ENCODE peak calls at places on chromosomes 1 and 21, in ten cellular contexts. Q is IMR-90; X is CD4-positive, alpha-beta T cell; Y is OCI-LY7; Z is AG09309; T is AG10803; R is fibroblast of mammary gland; J is cardiac fibroblast; D is upper lobe of left lung; K is epithelial cell of esophagus. L is an unnamed sample.

GRCh38 chr21:32698971-32699693 is 28.7 kb downstream of the SYNJ1 start:
- DNase-seq in R (no peak), D (no peak), T (no peak), X (no peak), K (no peak), Y (no peak), Z (no peak), J (peak; percentile 9), Q (peak; percentile 31), L (peak; percentile 11)

GRCh38 chr1:113223546-113223945 is 150.5 kb downstream of the LRIG2 start:
- DNase-seq in T (peak; percentile 25), J (peak; percentile 67), Z (no peak), X (no peak), Y (no peak), D (peak; percentile 40), K (no peak), Q (no peak), R (peak; percentile 63), L (no peak)

GRCh38 chr1:154155282-154155681 is 409 bp upstream of the NUP210L start:
- DNase-seq in R (peak; percentile 12), T (peak; percentile 31), D (peak; percentile 65), Y (no peak), K (no peak), Q (peak; percentile 72), X (no peak), J (peak; percentile 96), Z (no peak), L (peak; percentile 69)

GRCh38 chr1:35287807-35288640 is 19.5 kb downstream of the ZMYM4 start:
- DNase-seq in R (peak; percentile 78), Y (no peak), Q (peak; percentile 63), T (peak; percentile 77), Z (no peak), D (no peak), K (peak; percentile 52), X (no peak), J (peak; percentile 66), L (peak; percentile 85)

GRCh38 chr1:40986328-40986783 is 6.9 kb downstream of the CTPS1 start:
- DNase-seq in K (no peak), X (no peak), Z (no peak), T (no peak), Y (no peak), Q (no peak), D (no peak), R (no peak), J (no peak), L (no peak)

GRCh38 chr1:234186037-234186688 is 187.1 kb upstream of the COA6 start:
- DNase-seq in Z (no peak), R (peak; percentile 10), T (peak; percentile 18), D (no peak), Y (no peak), Q (peak; percentile 42), J (no peak), X (no peak), K (peak; percentile 98), L (no peak)

GRCh38 chr1:51264470-51264869 is 28.4 kb downstream of the RNF11 start:
- DNase-seq in T (peak; percentile 96), R (peak; percentile 91), X (no peak), Y (no peak), Q (peak; percentile 96), Z (peak; percentile 87), K (peak; percentile 45), J (peak; percentile 89), D (no peak), L (peak; percentile 87)

GRCh38 chr1:156291226-156292061 is 4.0 kb downstream of the GLMP start:
- DNase-seq in K (peak; percentile 73), D (peak; percentile 95), Y (no peak), Z (no peak), X (no peak), R (peak; percentile 82), Q (peak; percentile 72), J (peak; percentile 86), T (peak; percentile 77), L (peak; percentile 90)

GRCh38 chr1:108560143-108560429 is 186 bp downstream of the EEIG2 start:
- DNase-seq in K (no peak), T (no peak), Z (no peak), Q (no peak), Y (no peak), X (no peak), D (no peak), R (no peak), J (peak; percentile 35), L (no peak)

GRCh38 chr1:108563808-108564207 is 3.9 kb downstream of the EEIG2 start:
- DNase-seq in Q (no peak), Y (no peak), J (no peak), D (no peak), R (no peak), T (no peak), X (no peak), Z (no peak), K (no peak), L (no peak)

GRCh38 chr1:108561145-108561458 is 1.2 kb downstream of the EEIG2 start:
- DNase-seq in J (no peak), K (peak; percentile 49), D (no peak), T (no peak), R (no peak), X (no peak), Z (no peak), Q (no peak), Y (no peak), L (no peak)

GRCh38 chr1:108560430-108561144 is 687 bp downstream of the EEIG2 start:
- DNase-seq in R (peak; percentile 77), X (peak; percentile 27), K (peak; percentile 14), Q (peak; percentile 51), Z (no peak), T (peak; percentile 53), D (peak; percentile 74), Y (peak; percentile 81), J (peak; percentile 70), L (peak; percentile 59)

DNA sequence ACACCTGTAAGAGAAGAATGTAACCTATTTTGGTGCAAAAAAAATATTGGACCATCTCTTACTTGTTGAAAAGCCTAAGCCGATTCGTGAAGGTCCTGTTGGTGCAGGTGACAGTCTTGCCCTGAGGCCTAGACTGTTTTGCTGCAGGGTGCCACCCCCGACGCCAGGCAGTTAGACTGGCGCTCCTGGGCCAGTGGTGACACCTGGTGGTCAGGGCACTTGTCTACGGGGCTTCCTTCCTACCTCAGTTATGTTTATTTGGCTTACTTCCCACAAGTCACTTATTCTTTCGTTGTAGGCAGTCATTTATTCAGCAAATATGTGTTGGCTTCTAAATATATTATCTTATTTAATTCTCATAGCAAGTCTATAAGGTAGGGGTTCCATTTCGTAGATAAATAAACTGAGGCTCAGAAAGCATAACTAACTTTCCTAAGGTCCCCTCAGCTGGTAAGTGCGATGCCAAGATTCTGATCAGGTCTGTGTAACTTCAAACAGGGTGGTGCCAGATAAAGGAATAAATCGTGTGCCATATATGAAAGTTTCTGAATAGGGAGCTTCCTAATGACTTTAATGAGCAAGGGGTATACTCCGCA is 1.9 kb downstream of the EEIG2 start:
- DNase-seq in X (peak; percentile 82), Y (peak; percentile 90), R (no peak), Z (no peak), D (peak; percentile 89), K (peak; percentile 65), T (no peak), J (peak; percentile 48), Q (no peak), L (no peak)
- TF ChIP-seq CTCF in X (peak; percentile 92), Y (peak; percentile 97), R (peak; percentile 31), Z (peak; percentile 35), D (peak; percentile 75), K (peak; percentile 64), T (peak; percentile 33), J (peak; percentile 22), Q (peak; percentile 26), L (peak; percentile 65)

DNA sequence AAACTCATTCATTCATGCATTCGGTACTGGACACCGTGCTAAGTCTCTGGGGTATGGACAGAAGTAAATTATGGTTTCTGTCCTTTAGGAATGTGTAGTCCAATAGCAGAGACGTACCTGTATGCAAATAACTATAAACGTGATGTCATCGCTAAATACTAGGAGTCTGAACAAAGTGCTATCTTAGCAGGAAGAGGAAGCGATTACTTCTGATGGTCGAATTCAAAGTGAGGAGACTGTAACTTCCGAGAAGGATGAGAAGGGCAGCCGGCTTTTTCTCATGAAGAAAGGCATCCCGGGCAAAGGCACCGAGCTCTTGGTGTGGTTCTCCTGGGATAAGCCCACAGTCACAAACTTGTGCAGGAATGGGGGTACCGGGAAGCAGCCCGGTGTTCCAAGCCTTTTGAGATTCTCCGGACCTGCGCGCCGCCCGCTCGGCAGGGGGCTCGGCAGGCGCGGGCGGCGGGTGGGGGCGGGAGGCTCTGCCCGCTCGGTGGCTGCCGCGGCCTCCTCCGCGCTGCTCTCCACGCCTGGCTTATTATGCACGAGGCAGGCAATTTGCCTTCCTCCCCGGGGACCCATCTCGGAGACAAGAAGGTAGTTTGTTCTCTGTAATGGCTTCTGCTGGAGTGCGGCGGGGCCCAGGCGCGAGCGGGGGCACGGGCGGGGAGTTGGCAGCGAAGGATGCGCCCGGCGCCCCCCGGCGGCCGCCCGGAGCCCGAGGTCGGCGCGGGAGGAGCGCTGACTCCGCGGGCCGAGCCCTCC is 67.5 kb upstream of the CD1D start:
- DNase-seq in J (peak; percentile 43), T (peak; percentile 10), K (peak; percentile 42), R (peak; percentile 20), X (no peak), D (no peak), Y (peak; percentile 62), Q (peak; percentile 15), Z (no peak), L (no peak)
- TF ChIP-seq CTCF in J (no peak), T (peak; percentile 12), K (peak; percentile 4), R (no peak), X (peak; percentile 48), D (peak; percentile 48), Y (peak; percentile 76), Q (peak; percentile 59), Z (peak; percentile 26), L (peak; percentile 24)

GRCh38 chr21:42373181-42373907 is 7.0 kb upstream of the TFF1 start:
- DNase-seq in K (no peak), J (no peak), R (no peak), X (no peak), Y (no peak), Z (no peak), Q (no peak), T (no peak), D (no peak), L (no peak)

GRCh38 chr21:42370894-42371654 is 4.7 kb upstream of the TFF1 start:
- DNase-seq in X (no peak), J (no peak), R (no peak), T (no peak), Y (no peak), Q (no peak), K (no peak), D (no peak), Z (no peak), L (no peak)

GRCh38 chr21:42366292-42367010 is at the start of gene TFF1:
- DNase-seq in R (no peak), Q (peak; percentile 10), K (no peak), Y (peak; percentile 9), X (no peak), Z (no peak), D (peak; percentile 48), T (no peak), J (no peak), L (peak; percentile 32)

GRCh38 chr21:42367379-42368165 is 1.2 kb upstream of the TFF1 start:
- DNase-seq in R (no peak), X (no peak), K (no peak), J (no peak), Z (no peak), T (no peak), Q (no peak), Y (peak; percentile 37), D (no peak), L (no peak)

GRCh38 chr21:42369821-42370220 is 3.5 kb upstream of the TFF1 start:
- DNase-seq in Y (no peak), R (no peak), J (no peak), Q (no peak), K (no peak), Z (no peak), D (no peak), X (no peak), T (no peak), L (no peak)
- TF ChIP-seq CTCF in Y (no peak), R (no peak), J (no peak), Q (no peak), K (no peak), Z (no peak), D (no peak), X (no peak), T (no peak), L (no peak)

GRCh38 chr1:53640696-53641065 is 98.3 kb downstream of the GLIS1 start:
- DNase-seq in Q (no peak), T (no peak), Z (no peak), K (no peak), R (no peak), X (no peak), J (no peak), Y (no peak), D (peak; percentile 9), L (no peak)

GRCh38 chr1:53637726-53638640 is 101.0 kb downstream of the GLIS1 start:
- DNase-seq in K (no peak), Y (no peak), T (no peak), Z (no peak), X (no peak), D (peak; percentile 14), J (no peak), Q (no peak), R (no peak), L (no peak)

GRCh38 chr1:53638641-53639035 is 100.3 kb downstream of the GLIS1 start:
- DNase-seq in Z (no peak), Q (no peak), D (peak; percentile 14), R (no peak), K (no peak), X (no peak), Y (no peak), J (no peak), T (no peak), L (no peak)

GRCh38 chr1:53639996-53640695 is 98.8 kb downstream of the GLIS1 start:
- DNase-seq in J (no peak), K (no peak), X (no peak), R (no peak), Y (no peak), D (peak; percentile 10), Q (no peak), T (no peak), Z (no peak), L (no peak)

GRCh38 chr1:53639251-53639721 is 99.7 kb downstream of the GLIS1 start:
- DNase-seq in T (peak; percentile 66), D (peak; percentile 9), Z (peak; percentile 54), Q (peak; percentile 68), Y (no peak), X (no peak), K (peak; percentile 45), R (peak; percentile 61), J (no peak), L (no peak)
- TF ChIP-seq CTCF in T (peak; percentile 26), D (no peak), Z (peak; percentile 56), Q (peak; percentile 23), Y (no peak), X (no peak), K (no peak), R (no peak), J (no peak), L (peak; percentile 31)